ENCODE peak calls at places on chromosomes 7 and 10, in seven cellular contexts. N, X, A, D, Q, F and K are unnamed samples.

GRCh38 chr7:128233471-128233870 is 7.6 kb upstream of the LEP start:
- DNase-seq in X (no peak), N (no peak), F (no peak), Q (no peak), D (no peak), A (no peak), K (no peak)

GRCh38 chr10:96276831-96277230 is 5.5 kb upstream of the BLNK start:
- DNase-seq in X (no peak), Q (no peak), D (no peak), A (no peak), F (no peak), N (no peak), K (no peak)

GRCh38 chr7:129591868-129592267 is 19.7 kb upstream of the NRF1 start:
- DNase-seq in Q (peak), A (no peak), D (no peak), F (no peak), N (no peak), X (no peak), K (no peak)

GRCh38 chr7:56003749-56004148 is 39.4 kb downstream of the NIPSNAP2 start:
- DNase-seq in F (no peak), X (no peak), A (no peak), N (no peak), D (no peak), Q (no peak), K (no peak)

GRCh38 chr10:121609426-121610380 is 11.5 kb upstream of the FGFR2 start:
- DNase-seq in N (no peak), Q (no peak), D (no peak), F (no peak), X (no peak), A (no peak), K (no peak)

GRCh38 chr7:23759556-23760391 is 49.8 kb downstream of the STK31 start:
- DNase-seq in D (no peak), A (no peak), Q (peak), X (peak), F (no peak), N (no peak), K (no peak)

GRCh38 chr10:3110782-3111625 is 43.7 kb downstream of the PFKP start:
- DNase-seq in A (no peak), D (no peak), X (no peak), F (no peak), N (no peak), Q (no peak), K (no peak)

GRCh38 chr7:50994753-50995319 is 212.1 kb upstream of the GRB10 start:
- DNase-seq in F (no peak), Q (no peak), D (no peak), N (no peak), A (no peak), X (no peak), K (no peak)

GRCh38 chr7:87058739-87059524 is 522 bp downstream of the ELAPOR2 start:
- DNase-seq in X (no peak), D (no peak), N (no peak), Q (no peak), A (peak), F (peak), K (peak)

GRCh38 chr7:369476-369980 is 79.6 kb downstream of the FOXL3 start:
- DNase-seq in D (no peak), X (no peak), N (no peak), A (no peak), F (no peak), Q (no peak), K (no peak)

GRCh38 chr10:94210465-94211186 is 152.1 kb downstream of the NOC3L start:
- DNase-seq in Q (no peak), F (no peak), A (no peak), X (no peak), D (no peak), N (no peak), K (no peak)

GRCh38 chr10:103693070-103693811 is 162.1 kb downstream of the SH3PXD2A start:
- DNase-seq in Q (no peak), F (peak), N (no peak), D (no peak), X (no peak), A (peak), K (no peak)

GRCh38 chr7:17274551-17275245 is 23.8 kb upstream of the AHR start:
- DNase-seq in D (peak), N (no peak), Q (peak), X (peak), F (no peak), A (no peak), K (no peak)

GRCh38 chr10:49173201-49173772 is 14.9 kb downstream of the TMEM273 start:
- DNase-seq in X (no peak), D (no peak), F (no peak), Q (no peak), A (no peak), N (no peak), K (no peak)

GRCh38 chr10:114517681-114518250 is 113.5 kb upstream of the AFAP1L2 start:
- DNase-seq in F (no peak), D (no peak), X (no peak), A (no peak), Q (no peak), N (no peak), K (no peak)

GRCh38 chr7:139811106-139811505 is 18.0 kb upstream of the TBXAS1 start:
- DNase-seq in Q (peak), D (no peak), N (no peak), F (no peak), A (no peak), X (no peak), K (no peak)

GRCh38 chr10:132765435-132765834 is 20.5 kb downstream of the NKX6-2 start:
- DNase-seq in A (no peak), F (no peak), N (no peak), D (no peak), X (no peak), Q (no peak), K (no peak)

GRCh38 chr10:124589491-124590006 is 127.9 kb downstream of the LHPP start:
- DNase-seq in X (peak), F (no peak), D (peak), N (no peak), Q (peak), A (no peak), K (no peak)

GRCh38 chr10:5973069-5973468 is 4.3 kb downstream of the IL15RA start:
- DNase-seq in A (no peak), D (no peak), N (no peak), Q (no peak), F (no peak), X (no peak), K (no peak)

GRCh38 chr7:106039486-106040060 is 72.5 kb downstream of the SYPL1 start:
- DNase-seq in Q (peak), N (peak), A (peak), F (no peak), X (peak), D (peak), K (no peak)

GRCh38 chr7:116710764-116711452 is 38.9 kb downstream of the MET start:
- DNase-seq in F (no peak), D (no peak), X (no peak), Q (no peak), N (no peak), A (no peak), K (no peak)

GRCh38 chr7:142859829-142860228 is 5.0 kb downstream of the EPHB6 start:
- DNase-seq in F (no peak), Q (peak), A (no peak), D (peak), X (peak), N (peak), K (no peak)

GRCh38 chr7:157772486-157773130 is 435.8 kb downstream of the DNAJB6 start:
- DNase-seq in Q (no peak), A (no peak), F (no peak), D (no peak), X (no peak), N (no peak), K (no peak)

GRCh38 chr10:124624456-124624855 is 119.7 kb downstream of the FAM53B start:
- DNase-seq in Q (no peak), F (no peak), A (no peak), X (no peak), D (no peak), N (no peak), K (no peak)

GRCh38 chr7:77425151-77426051 is 9.3 kb upstream of the GSAP start:
- DNase-seq in F (peak), N (no peak), D (peak), Q (peak), X (peak), A (peak), K (peak)

GRCh38 chr10:70404906-70405824 is 1.2 kb downstream of the EIF4EBP2 start:
- DNase-seq in A (peak), F (peak), Q (peak), N (peak), X (peak), D (peak), K (peak)

GRCh38 chr7:130275826-130276291 is 9.2 kb downstream of the CPA2 start:
- DNase-seq in Q (peak), X (no peak), F (no peak), N (no peak), D (no peak), A (no peak), K (no peak)

GRCh38 chr7:6210973-6211372 is 61.5 kb downstream of the CYTH3 start:
- DNase-seq in D (no peak), F (no peak), Q (no peak), X (no peak), N (no peak), A (no peak), K (no peak)

GRCh38 chr10:88525371-88526079 is 57.6 kb downstream of the RNLS start:
- DNase-seq in F (no peak), D (peak), A (no peak), X (peak), N (no peak), Q (peak), K (no peak)

GRCh38 chr10:13971586-13972475 is 358.9 kb downstream of the FRMD4A start:
- DNase-seq in X (peak), A (peak), N (no peak), Q (peak), F (no peak), D (peak), K (no peak)

GRCh38 chr10:114684085-114684821 is 26.2 kb upstream of the ABLIM1 start:
- DNase-seq in D (peak), A (no peak), X (peak), F (no peak), N (peak), Q (peak), K (no peak)

GRCh38 chr7:2529161-2530075 is 9.8 kb downstream of the LFNG start:
- DNase-seq in Q (peak), A (peak), F (no peak), N (peak), D (peak), X (peak), K (no peak)

GRCh38 chr10:11080564-11080984 is 62.9 kb downstream of the CELF2 start:
- DNase-seq in N (no peak), D (no peak), X (no peak), Q (no peak), F (no peak), A (no peak), K (no peak)

GRCh38 chr10:6141296-6142151 is 52.7 kb downstream of the RBM17 start:
- DNase-seq in A (no peak), X (peak), N (peak), Q (peak), D (peak), F (no peak), K (no peak)

GRCh38 chr10:17344206-17344605 is 110.2 kb downstream of the ST8SIA6 start:
- DNase-seq in D (no peak), F (no peak), Q (no peak), A (no peak), N (no peak), X (no peak), K (no peak)

GRCh38 chr7:135204876-135205275 is 6.5 kb downstream of the WDR91 start:
- DNase-seq in X (no peak), F (no peak), Q (no peak), A (no peak), D (no peak), N (no peak), K (no peak)

GRCh38 chr10:62818426-62819011 is 2.4 kb upstream of the EGR2 start:
- DNase-seq in A (peak), F (peak), D (no peak), Q (no peak), X (no peak), N (no peak), K (peak)

GRCh38 chr7:95725170-95725569 is 47.2 kb upstream of the DYNC1I1 start:
- DNase-seq in D (no peak), X (no peak), A (peak), Q (no peak), F (no peak), N (no peak), K (no peak)
- TF ChIP-seq CTCF in D (no peak), X (no peak), A (peak), Q (peak), F (no peak), N (no peak), K (no peak)

GRCh38 chr7:30448461-30449189 is 30.0 kb downstream of the NOD1 start:
- DNase-seq in X (no peak), Q (no peak), D (no peak), N (no peak), F (no peak), A (no peak), K (no peak)

GRCh38 chr7:30450123-30450982 is 28.2 kb downstream of the NOD1 start:
- DNase-seq in F (no peak), X (no peak), N (no peak), Q (no peak), D (no peak), A (peak), K (no peak)

GRCh38 chr7:30446266-30446665 is 32.3 kb downstream of the NOD1 start:
- DNase-seq in D (no peak), N (no peak), Q (no peak), X (no peak), A (no peak), F (no peak), K (no peak)

GRCh38 chr7:30445770-30446169 is 32.8 kb downstream of the NOD1 start:
- DNase-seq in Q (peak), F (no peak), N (peak), A (peak), X (peak), D (peak), K (no peak)

DNA sequence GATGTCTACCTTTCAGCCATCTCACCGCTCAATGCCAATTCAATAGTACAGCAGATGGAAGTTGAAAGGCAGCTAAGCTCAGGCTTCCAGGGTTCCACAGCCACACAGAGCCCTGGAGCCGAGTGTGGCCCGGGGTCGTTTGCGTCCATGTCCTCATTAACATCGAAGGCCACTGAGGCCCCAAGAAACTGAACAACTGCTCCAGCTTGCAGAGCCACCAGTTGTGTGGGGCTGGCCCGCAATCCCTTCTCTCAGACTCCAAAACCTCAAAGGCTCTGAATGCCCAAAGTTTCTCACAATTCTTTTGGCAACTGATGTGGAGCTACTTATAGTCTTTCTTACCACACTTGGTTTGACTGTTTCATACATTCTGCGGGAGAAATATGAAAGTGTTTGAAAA is 31.1 kb downstream of the NOD1 start:
- DNase-seq in D (no peak), X (no peak), N (no peak), F (no peak), A (no peak), Q (no peak), K (no peak)
- TF ChIP-seq CTCF in D (no peak), X (no peak), N (no peak), F (no peak), A (no peak), Q (no peak), K (no peak)

DNA sequence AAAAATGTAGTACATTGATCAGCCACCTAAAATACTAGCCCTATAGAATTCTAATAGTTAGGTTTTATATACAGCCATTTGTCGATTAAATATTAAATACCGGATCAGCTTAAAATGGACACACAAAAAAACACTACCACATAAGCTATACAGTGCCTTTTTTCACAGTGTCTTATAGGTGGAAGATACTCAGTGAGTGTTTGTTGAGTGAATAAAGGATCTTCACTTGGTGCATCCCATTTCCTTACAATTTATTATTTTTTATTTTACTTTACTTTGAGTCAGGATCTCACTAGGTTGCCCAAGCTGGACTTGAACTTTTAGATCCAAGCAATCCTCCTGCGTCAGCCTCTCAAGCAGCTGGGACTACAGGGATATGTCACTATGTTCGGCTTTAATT is 335.4 kb upstream of the KAT6B start:
- DNase-seq in D (no peak), X (no peak), Q (no peak), F (no peak), N (no peak), A (no peak), K (no peak)
- TF ChIP-seq CTCF in D (no peak), X (no peak), Q (no peak), F (no peak), N (no peak), A (no peak), K (no peak)

GRCh38 chr7:66418537-66418936 is 210.1 kb upstream of the KCTD7 start:
- DNase-seq in F (no peak), N (no peak), D (no peak), Q (no peak), A (no peak), X (no peak), K (no peak)

GRCh38 chr7:66419210-66419609 is 209.5 kb upstream of the KCTD7 start:
- DNase-seq in A (no peak), F (no peak), N (no peak), Q (no peak), X (no peak), D (no peak), K (no peak)

GRCh38 chr7:66415659-66416265 is 210.6 kb downstream of the TPST1 start:
- DNase-seq in F (no peak), A (no peak), D (no peak), N (no peak), Q (peak), X (peak), K (no peak)

GRCh38 chr7:66409493-66409892 is 204.4 kb downstream of the TPST1 start:
- DNase-seq in N (no peak), F (no peak), Q (no peak), D (no peak), X (no peak), A (no peak), K (no peak)

DNA sequence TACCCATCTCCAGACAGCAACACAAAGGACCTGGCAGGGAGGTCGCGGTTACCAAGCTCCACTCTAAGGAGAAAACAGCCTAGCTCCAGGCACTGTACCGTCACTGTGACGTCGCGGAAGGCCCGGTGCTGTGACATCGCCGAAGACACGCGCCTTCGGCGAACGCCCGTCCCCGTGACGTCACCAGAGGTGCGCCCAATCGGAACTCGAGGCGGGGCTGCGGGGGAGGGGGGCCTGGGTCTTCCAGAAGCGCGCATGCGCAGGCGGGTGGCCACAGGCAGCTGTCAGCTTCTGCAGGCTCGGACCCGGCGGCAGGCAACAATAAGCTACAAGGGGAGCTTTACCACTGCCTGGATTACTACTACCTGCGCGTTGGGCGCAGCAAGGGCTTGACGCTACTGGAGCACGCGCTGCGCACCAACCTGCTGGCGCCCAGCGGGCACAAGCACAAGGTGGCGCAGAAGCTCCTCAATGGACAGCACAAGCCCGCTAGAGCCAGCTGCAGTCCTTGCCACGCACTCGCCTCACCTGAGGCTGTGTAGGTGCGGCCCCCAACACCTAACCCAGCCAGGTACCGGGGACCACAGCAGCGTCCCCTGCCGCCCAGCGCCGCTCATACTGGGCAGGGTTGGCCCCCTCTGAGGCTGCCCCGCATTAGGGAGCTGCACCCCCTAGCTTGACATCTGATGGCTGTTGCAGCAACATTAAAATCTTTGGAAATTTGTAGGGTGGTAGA is 208.4 kb downstream of the TPST1 start:
- DNase-seq in Q (peak), F (peak), D (peak), A (peak), X (peak), N (peak), K (peak)
- TF ChIP-seq CTCF in Q (peak), F (no peak), D (peak), A (peak), X (peak), N (peak), K (no peak)

GRCh38 chr7:4406288-4407058 is 275.6 kb upstream of the FOXK1 start:
- DNase-seq in Q (no peak), N (no peak), A (peak), D (no peak), X (no peak), F (no peak), K (no peak)
- TF ChIP-seq CTCF in Q (no peak), N (no peak), A (no peak), D (no peak), X (no peak), F (no peak), K (no peak)

GRCh38 chr7:143878884-143879283 is 23.1 kb downstream of the TCAF1 start:
- DNase-seq in D (no peak), X (no peak), Q (no peak), N (no peak), A (no peak), F (no peak), K (no peak)
- TF ChIP-seq CTCF in D (no peak), X (no peak), Q (no peak), N (no peak), A (peak), F (no peak), K (peak)

GRCh38 chr7:34281260-34281659 is 375.9 kb downstream of the BMPER start:
- DNase-seq in X (no peak), D (no peak), F (no peak), A (peak), N (no peak), Q (peak), K (no peak)
- TF ChIP-seq CTCF in X (no peak), D (no peak), F (no peak), A (peak), N (no peak), Q (peak), K (no peak)

GRCh38 chr7:3916146-3916545 is 615.1 kb downstream of the SDK1 start:
- DNase-seq in A (no peak), Q (no peak), X (no peak), D (peak), F (no peak), N (no peak), K (no peak)
- TF ChIP-seq CTCF in A (no peak), Q (no peak), X (no peak), D (no peak), F (no peak), N (no peak), K (no peak)